ENCODE peak calls at places on chromosome 16, in six cellular contexts. Z is effector memory CD4-positive, alpha-beta T cell; R is GM04504; K is mucosa of gallbladder; P is activated T-helper 1 cell treated with anti-CD3 and anti-CD28 coated beads, Interleukin-2, amount 50 U/mL, for 16 hours; N is lung microvascular endothelial cell. U is an unnamed sample.

GRCh38 chr16:87855852-87856715 is 13.2 kb downstream of the SLC7A5 start:
- DNase-seq in Z (no peak), R (no peak), K (peak), P (no peak), N (peak), U (no peak)

GRCh38 chr16:88976359-88977027 is 514 bp downstream of the CBFA2T3 start:
- DNase-seq in Z (no peak), R (no peak), K (no peak), P (no peak), N (no peak), U (no peak)

GRCh38 chr16:23595246-23595950 is 718 bp downstream of the NDUFAB1 start:
- DNase-seq in Z (no peak), R (no peak), K (no peak), P (no peak), N (peak), U (no peak)

GRCh38 chr16:1311738-1312458 is 2.5 kb downstream of the UBE2I start:
- DNase-seq in Z (no peak), R (no peak), K (no peak), P (no peak), N (no peak), U (no peak)

GRCh38 chr16:87305505-87306391 is 11.4 kb downstream of the C16orf95 start:
- DNase-seq in Z (no peak), R (peak), K (no peak), P (no peak), N (no peak), U (no peak)

GRCh38 chr16:86984975-86985655 is 332.1 kb downstream of the C16orf95 start:
- DNase-seq in Z (no peak), R (no peak), K (peak), P (no peak), N (no peak), U (no peak)

GRCh38 chr16:1012722-1013592 is 31.4 kb downstream of the SOX8 start:
- DNase-seq in Z (no peak), R (no peak), K (no peak), P (no peak), N (no peak), U (no peak)

GRCh38 chr16:50366126-50366525 is 2.7 kb downstream of the BRD7 start:
- DNase-seq in Z (no peak), R (no peak), K (no peak), P (no peak), N (no peak), U (no peak)

GRCh38 chr16:81106826-81107503 is 10.8 kb upstream of the GCSH start:
- DNase-seq in Z (no peak), R (no peak), K (no peak), P (no peak), N (peak), U (no peak)

GRCh38 chr16:65728172-65728571 is 606.3 kb upstream of the CDH11 start:
- DNase-seq in Z (no peak), R (no peak), K (no peak), P (no peak), N (no peak), U (no peak)

GRCh38 chr16:1331712-1332617 is 1.5 kb upstream of the BAIAP3 start:
- DNase-seq in Z (peak), R (no peak), K (peak), P (no peak), N (peak), U (no peak)